ENCODE peak calls at places on chromosomes 16 and 17, in seven cellular contexts. S is HL-60, E is psoas muscle, T is ovary, V is fibroblast of the aortic adventitia, Q is heart right ventricle, R is IMR-90. A is an unnamed sample.
A peak's percentile ranks its signal among the peaks of the same experiment; 100 is the strongest.

GRCh38 chr17:50183439-50184001 is 17.7 kb downstream of the SGCA start:
- DNase-seq in R (peak; percentile 70), S (peak; percentile 72), Q (no peak), V (peak; percentile 55), T (no peak), E (peak; percentile 9), A (peak; percentile 62)

GRCh38 chr17:78664476-78665384 is 87.5 kb upstream of the DNAH17 start:
- DNase-seq in V (no peak), Q (peak; percentile 32), S (no peak), T (no peak), E (no peak), R (peak; percentile 23), A (no peak)

GRCh38 chr16:54160939-54161897 is 125.4 kb downstream of the IRX3 start:
- DNase-seq in S (no peak), R (no peak), V (no peak), Q (no peak), E (no peak), T (no peak), A (no peak)

GRCh38 chr17:72900542-72900941 is 191.9 kb downstream of the SLC39A11 start:
- DNase-seq in T (no peak), S (no peak), R (peak; percentile 11), Q (no peak), E (no peak), V (no peak), A (no peak)

GRCh38 chr17:47810200-47810821 is 11.3 kb downstream of the OSBPL7 start:
- DNase-seq in Q (no peak), V (peak; percentile 85), R (peak; percentile 87), S (no peak), E (no peak), T (peak; percentile 62), A (peak; percentile 91)

GRCh38 chr16:53892155-53892554 is 188.2 kb downstream of the FTO start:
- DNase-seq in Q (peak; percentile 55), E (no peak), R (peak; percentile 81), S (peak; percentile 50), T (no peak), V (peak; percentile 86), A (peak; percentile 76)

GRCh38 chr16:12971216-12971615 is 69.8 kb downstream of the SHISA9 start:
- DNase-seq in S (no peak), Q (peak; percentile 11), R (no peak), V (no peak), E (peak; percentile 16), T (no peak), A (peak; percentile 40)

GRCh38 chr17:35560703-35561102 is at the start of gene SLFN14:
- DNase-seq in T (no peak), V (no peak), R (no peak), E (no peak), Q (no peak), S (peak; percentile 6), A (no peak)

GRCh38 chr16:54930034-54930938 is at the start of gene IRX5:
- DNase-seq in T (peak; percentile 90), Q (peak; percentile 91), S (peak; percentile 94), R (peak; percentile 81), E (peak; percentile 80), V (peak; percentile 96), A (peak; percentile 98)

GRCh38 chr16:11456741-11457140 is 111.5 kb downstream of the RMI2 start:
- DNase-seq in E (no peak), R (no peak), Q (no peak), T (no peak), S (no peak), V (no peak), A (no peak)

GRCh38 chr17:65888649-65889048 is 303.3 kb downstream of the CEP112 start:
- DNase-seq in E (no peak), R (peak; percentile 66), T (no peak), S (no peak), V (peak; percentile 98), Q (no peak), A (peak; percentile 22)

GRCh38 chr17:58084317-58084981 is 1.2 kb downstream of the DYNLL2 start:
- DNase-seq in S (no peak), R (no peak), V (peak; percentile 8), E (peak; percentile 42), Q (peak; percentile 29), T (peak; percentile 66), A (no peak)

GRCh38 chr17:42038221-42038973 is 12.0 kb downstream of the C17orf113 start:
- DNase-seq in Q (no peak), R (no peak), S (no peak), E (no peak), T (no peak), V (no peak), A (no peak)

GRCh38 chr17:79607941-79608728 is 2.7 kb downstream of the RBFOX3 start:
- DNase-seq in V (no peak), S (peak; percentile 3), R (no peak), E (no peak), T (no peak), Q (peak; percentile 16), A (no peak)

GRCh38 chr17:83189673-83190385 is 110.4 kb downstream of the METRNL start:
- DNase-seq in R (peak; percentile 90), V (peak; percentile 61), S (no peak), T (peak; percentile 88), E (peak; percentile 54), Q (no peak), A (peak; percentile 91)

GRCh38 chr16:4679854-4680636 is 13.3 kb upstream of the NUDT16L1 start:
- DNase-seq in R (peak; percentile 67), E (peak; percentile 76), S (peak; percentile 98), T (peak; percentile 92), Q (peak; percentile 59), V (peak; percentile 92), A (no peak)

GRCh38 chr16:84040823-84041391 is 1.7 kb downstream of the SLC38A8 start:
- DNase-seq in T (no peak), E (no peak), S (no peak), R (peak; percentile 41), V (no peak), Q (no peak), A (peak; percentile 21)

GRCh38 chr16:57208926-57209325 is 22.8 kb downstream of the RSPRY1 start:
- DNase-seq in Q (no peak), R (no peak), E (no peak), S (no peak), V (no peak), T (no peak), A (no peak)

GRCh38 chr17:15431201-15431600 is 36.2 kb downstream of the CDRT4 start:
- DNase-seq in V (peak; percentile 19), Q (no peak), E (peak; percentile 75), T (no peak), R (no peak), S (no peak), A (no peak)

GRCh38 chr16:83054302-83054701 is 427.5 kb downstream of the CDH13 start:
- DNase-seq in E (no peak), S (no peak), T (no peak), R (peak; percentile 34), Q (no peak), V (no peak), A (no peak)

DNA sequence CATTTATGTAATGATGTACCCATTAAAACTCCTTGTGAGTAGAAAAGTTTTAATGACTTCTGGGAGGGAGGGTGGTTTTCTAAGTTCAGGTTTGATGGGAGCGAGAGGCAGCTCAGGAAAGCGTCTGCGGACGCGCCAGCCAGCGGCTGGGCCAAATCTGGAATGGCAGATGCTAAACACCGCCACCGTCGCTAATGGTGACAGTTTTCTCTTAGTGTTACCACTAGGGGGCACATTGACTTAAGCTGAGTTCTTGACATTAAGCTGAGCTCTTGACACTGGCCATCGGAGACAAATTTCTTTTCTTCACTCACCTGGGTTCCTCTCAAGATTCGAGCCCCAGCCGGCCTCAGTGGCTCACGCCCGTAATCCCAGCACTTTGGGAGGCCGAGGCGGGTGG is 6.7 kb downstream of the TRPV1 start:
- DNase-seq in T (no peak), R (peak; percentile 6), E (no peak), Q (peak; percentile 18), S (peak; percentile 24), V (peak; percentile 36), A (peak; percentile 22)
- TF ChIP-seq CTCF in T (no peak), R (no peak), E (peak; percentile 48), Q (peak; percentile 54), S (peak; percentile 25), V (peak; percentile 47), A (peak; percentile 43)

GRCh38 chr17:39863918-39864746 is at the start of gene IKZF3:
- DNase-seq in T (peak; percentile 40), Q (peak; percentile 34), R (peak; percentile 18), S (peak; percentile 22), E (peak; percentile 46), V (no peak), A (peak; percentile 0)
- TF ChIP-seq CTCF in T (no peak), Q (peak; percentile 48), R (no peak), S (no peak), E (no peak), V (no peak), A (no peak)

DNA sequence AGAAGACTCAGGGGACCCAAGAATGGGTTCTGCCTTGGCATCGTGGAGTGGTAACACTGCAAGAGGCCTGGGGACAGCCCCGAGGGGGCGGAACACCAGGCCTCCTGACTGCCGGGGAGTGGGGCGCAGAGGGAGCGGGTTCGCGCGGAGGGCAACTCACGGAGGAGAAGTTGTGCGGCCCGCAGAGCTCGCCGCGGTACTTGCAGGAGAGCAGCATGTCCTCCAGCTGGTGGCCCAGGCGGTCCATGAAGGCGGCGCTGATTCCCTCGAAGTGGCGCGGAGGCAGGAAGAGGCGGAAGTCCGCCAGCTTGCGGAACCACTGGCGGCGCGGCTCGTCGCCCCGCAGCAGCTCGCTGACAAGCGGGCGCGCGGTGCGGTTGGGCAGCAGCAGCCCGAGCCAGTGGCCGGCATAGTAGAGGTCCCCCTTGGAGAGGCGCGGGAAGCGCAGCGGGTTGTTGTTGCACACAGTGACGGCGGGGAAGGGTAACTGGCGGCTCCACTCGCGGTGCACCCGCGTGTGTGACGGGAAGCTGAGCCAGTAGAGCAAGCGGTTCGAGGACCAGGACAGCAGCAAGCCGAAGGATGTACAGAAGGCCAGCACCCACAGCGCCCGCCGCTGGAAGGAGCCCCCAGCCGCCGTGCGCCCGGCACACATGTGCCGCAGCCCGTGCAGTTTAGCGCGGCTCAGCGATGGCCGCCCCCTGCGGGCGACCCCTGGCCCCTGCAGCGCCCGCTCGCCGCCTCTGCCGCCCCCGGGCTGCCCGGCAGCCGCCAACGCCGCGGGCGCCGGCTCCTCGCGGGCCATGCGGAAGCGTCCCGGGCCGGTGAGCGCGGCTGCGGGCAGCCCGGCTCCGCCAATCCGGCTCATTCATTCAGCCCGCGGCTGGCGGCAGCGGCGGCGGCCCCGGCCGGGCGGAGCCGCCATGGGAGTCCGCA is 1.6 kb downstream of the ASIC2 start:
- DNase-seq in T (peak; percentile 42), Q (no peak), V (no peak), S (peak; percentile 21), R (peak; percentile 31), E (peak; percentile 20), A (peak; percentile 24)
- TF ChIP-seq CTCF in T (peak; percentile 11), Q (no peak), V (no peak), S (no peak), R (no peak), E (no peak), A (no peak)

GRCh38 chr17:3727041-3727440 is 3.3 kb downstream of the HASPIN start:
- DNase-seq in V (no peak), Q (no peak), R (no peak), T (no peak), E (no peak), S (no peak), A (no peak)

GRCh38 chr17:3723188-3723555 is 531 bp upstream of the HASPIN start:
- DNase-seq in R (no peak), T (no peak), Q (no peak), E (no peak), V (no peak), S (no peak), A (no peak)

GRCh38 chr17:3722716-3723115 is 987 bp upstream of the HASPIN start:
- DNase-seq in E (no peak), Q (no peak), S (no peak), V (peak; percentile 51), T (no peak), R (peak; percentile 12), A (no peak)

GRCh38 chr17:3724373-3725077 is 822 bp downstream of the HASPIN start:
- DNase-seq in R (no peak), V (no peak), Q (no peak), E (no peak), T (no peak), S (no peak), A (no peak)

GRCh38 chr17:3723556-3724372 is at the start of gene HASPIN:
- DNase-seq in S (peak; percentile 81), R (peak; percentile 84), V (peak; percentile 86), T (peak; percentile 95), Q (peak; percentile 90), E (peak; percentile 90), A (peak; percentile 88)
- TF ChIP-seq CTCF in S (no peak), R (peak; percentile 19), V (peak; percentile 60), T (peak; percentile 46), Q (peak; percentile 35), E (peak; percentile 26), A (peak; percentile 23)